ENCODE peak calls at places on chromosomes 1 and 21, in five cellular contexts. L, Y, O, V and P are unnamed samples.

GRCh38 chr1:209900734-209901133 is 37.3 kb upstream of the SYT14 start:
- DNase-seq in Y (no peak), O (no peak), L (no peak), V (peak; percentile 2), P (no peak)

GRCh38 chr1:156652131-156652991 is 10.4 kb downstream of the BCAN start:
- DNase-seq in Y (no peak), V (no peak), O (no peak), L (peak; percentile 66), P (no peak)

GRCh38 chr1:22582670-22583635 is 19.7 kb downstream of the EPHA8 start:
- DNase-seq in L (no peak), V (no peak), O (no peak), Y (no peak), P (no peak)

GRCh38 chr21:19286901-19287300 is 883.3 kb upstream of the TMPRSS15 start:
- DNase-seq in Y (no peak), V (no peak), L (no peak), O (no peak), P (no peak)

GRCh38 chr1:51274676-51275075 is 38.6 kb downstream of the RNF11 start:
- DNase-seq in L (no peak), O (no peak), V (no peak), Y (no peak), P (no peak)

GRCh38 chr1:26353976-26354820 is at the start of gene CRYBG2:
- DNase-seq in V (no peak), Y (no peak), O (no peak), L (no peak), P (no peak)

GRCh38 chr1:75785964-75786853 is at the start of gene RABGGTB:
- DNase-seq in Y (peak; percentile 98), L (peak; percentile 96), O (peak; percentile 96), V (peak; percentile 85), P (peak; percentile 84)

GRCh38 chr1:157193702-157194391 is 55.7 kb upstream of the ETV3 start:
- DNase-seq in O (no peak), Y (peak; percentile 62), L (peak; percentile 89), V (peak; percentile 74), P (peak; percentile 70)

GRCh38 chr1:36847761-36848160 is 186.6 kb downstream of the GRIK3 start:
- DNase-seq in O (no peak), L (no peak), V (no peak), Y (no peak), P (no peak)

DNA sequence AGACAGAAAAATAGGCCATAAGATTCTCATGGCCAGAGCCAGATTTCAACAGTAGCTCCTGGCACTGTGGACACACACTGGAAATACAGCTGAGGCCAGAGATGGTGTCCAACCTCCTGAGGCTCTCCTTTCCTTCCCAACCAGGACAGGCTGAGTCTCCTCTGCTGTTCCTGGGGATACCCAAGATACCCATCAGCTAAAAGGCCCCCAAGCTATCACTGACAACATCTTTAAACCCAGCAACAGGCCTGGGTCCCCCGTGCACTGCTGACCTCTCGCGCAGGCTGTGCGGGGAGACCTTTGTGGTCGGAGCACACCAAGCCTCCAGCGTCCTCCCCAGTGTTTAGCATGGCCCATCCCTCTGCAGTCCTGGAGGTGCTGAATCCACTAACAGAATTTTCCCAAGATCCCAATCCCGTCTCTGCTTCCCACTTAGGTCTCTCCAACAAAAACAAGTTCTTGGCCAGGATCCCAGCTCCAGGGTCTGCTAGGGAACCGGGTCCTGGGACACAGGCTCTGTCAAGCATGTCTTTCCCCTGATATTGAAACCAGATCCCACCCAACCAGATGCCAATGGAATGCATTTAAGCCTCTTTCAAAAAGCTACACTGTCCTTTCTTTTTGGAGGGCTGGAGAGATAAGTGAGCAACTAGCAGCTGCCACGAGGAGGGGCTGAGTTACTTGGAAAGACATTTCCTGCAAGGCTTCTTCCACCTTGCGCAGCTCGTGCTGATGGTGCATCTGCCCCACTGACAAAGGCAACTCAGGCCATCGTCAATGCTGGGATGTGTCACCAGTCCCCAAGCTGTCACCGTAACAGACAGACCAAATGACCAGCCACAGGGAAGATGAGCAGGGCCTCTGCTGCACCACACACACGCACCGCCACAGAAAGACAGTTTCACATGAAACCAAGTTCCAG is 73.2 kb downstream of the BCAR3 start:
- DNase-seq in O (no peak), L (no peak), Y (no peak), V (no peak), P (no peak)
- TF ChIP-seq CTCF in O (no peak), L (no peak), Y (no peak), V (no peak), P (no peak)

GRCh38 chr1:66401244-66401643 is 132.7 kb upstream of the SGIP1 start:
- DNase-seq in Y (no peak), V (no peak), O (no peak), L (no peak), P (no peak)

GRCh38 chr1:66402194-66402593 is 131.8 kb upstream of the SGIP1 start:
- DNase-seq in V (no peak), O (no peak), L (no peak), Y (peak; percentile 99), P (peak; percentile 47)

GRCh38 chr1:66400660-66401059 is 133.3 kb upstream of the SGIP1 start:
- DNase-seq in L (no peak), V (no peak), O (no peak), Y (peak; percentile 34), P (no peak)

GRCh38 chr1:66405046-66405445 is 128.9 kb upstream of the SGIP1 start:
- DNase-seq in Y (no peak), L (no peak), O (no peak), V (no peak), P (no peak)

GRCh38 chr1:66403031-66403731 is 130.8 kb upstream of the SGIP1 start:
- DNase-seq in O (no peak), Y (peak; percentile 66), V (no peak), L (no peak), P (no peak)
- TF ChIP-seq CTCF in O (no peak), Y (peak; percentile 81), V (no peak), L (no peak), P (peak; percentile 35)

DNA sequence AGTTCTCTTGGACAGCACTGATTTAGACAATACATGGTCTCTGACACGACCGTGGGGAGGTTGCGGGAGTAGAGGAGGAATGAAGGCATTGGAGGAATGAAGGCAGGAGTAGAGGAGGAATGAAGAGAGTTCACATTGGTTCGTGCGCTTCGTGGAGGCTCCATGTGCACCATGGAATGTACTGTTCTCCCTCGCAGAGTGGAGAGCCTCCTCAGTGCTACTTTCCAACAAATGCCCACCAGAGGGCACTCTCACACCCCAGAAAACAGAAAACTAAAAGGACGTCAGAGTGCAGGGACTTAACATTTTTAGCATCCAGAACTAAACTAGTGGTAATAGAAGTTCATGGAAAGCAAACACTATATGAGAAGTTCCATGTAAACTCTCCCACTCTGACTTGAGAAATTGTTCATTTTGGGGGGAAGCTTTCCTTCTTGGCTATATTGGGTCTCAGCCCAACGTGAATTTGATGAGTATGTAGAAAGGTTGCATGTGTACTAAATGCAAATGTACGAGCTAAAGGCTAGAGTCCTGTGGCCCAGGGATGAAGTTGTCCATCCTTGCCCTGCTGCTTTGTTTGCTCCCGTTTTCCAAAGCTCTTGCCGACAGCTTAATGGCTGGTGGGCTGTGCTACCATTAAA is 211.6 kb downstream of the LMX1A start:
- DNase-seq in V (peak; percentile 32), Y (peak; percentile 42), L (peak; percentile 64), O (no peak), P (peak; percentile 28)
- TF ChIP-seq CTCF in V (peak; percentile 74), Y (peak; percentile 92), L (peak; percentile 86), O (peak; percentile 74), P (peak; percentile 78)

DNA sequence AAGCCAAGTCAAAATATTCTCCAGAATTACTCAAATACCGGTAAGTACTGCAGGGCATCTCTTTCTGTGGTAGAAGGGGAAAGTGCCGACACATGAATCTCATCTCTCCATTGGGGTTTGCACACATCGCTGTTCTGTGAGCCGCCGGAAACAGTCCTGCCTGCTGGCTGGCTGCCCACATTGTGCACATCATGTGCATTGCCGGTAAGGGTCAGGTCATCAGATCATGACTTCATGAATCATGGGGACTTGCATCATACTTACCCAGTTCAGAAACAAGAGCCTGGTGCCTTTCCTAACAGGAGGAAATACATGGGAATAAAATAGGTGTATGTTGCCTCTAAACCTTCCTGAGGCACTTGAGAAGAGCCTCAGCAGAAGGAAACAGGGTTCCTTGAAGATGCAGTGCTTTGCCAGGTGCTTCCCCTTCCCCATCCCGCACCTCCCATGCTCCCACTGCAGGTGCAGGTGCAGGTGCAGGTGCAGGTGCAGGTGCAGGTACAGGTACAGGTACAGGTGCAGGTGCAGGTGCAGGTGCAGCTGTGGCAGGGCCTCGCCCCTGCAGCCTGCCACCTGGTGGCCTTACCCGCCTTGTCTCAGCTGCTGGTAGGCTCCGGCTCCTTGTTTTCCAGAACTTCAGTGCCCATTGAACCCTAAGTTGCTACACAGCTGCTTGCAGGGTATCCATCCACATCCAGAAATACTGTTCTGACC is 26.5 kb downstream of the GPR137B start:
- DNase-seq in V (no peak), Y (peak; percentile 16), L (no peak), O (no peak), P (no peak)
- TF ChIP-seq CTCF in V (no peak), Y (no peak), L (no peak), O (no peak), P (no peak)

DNA sequence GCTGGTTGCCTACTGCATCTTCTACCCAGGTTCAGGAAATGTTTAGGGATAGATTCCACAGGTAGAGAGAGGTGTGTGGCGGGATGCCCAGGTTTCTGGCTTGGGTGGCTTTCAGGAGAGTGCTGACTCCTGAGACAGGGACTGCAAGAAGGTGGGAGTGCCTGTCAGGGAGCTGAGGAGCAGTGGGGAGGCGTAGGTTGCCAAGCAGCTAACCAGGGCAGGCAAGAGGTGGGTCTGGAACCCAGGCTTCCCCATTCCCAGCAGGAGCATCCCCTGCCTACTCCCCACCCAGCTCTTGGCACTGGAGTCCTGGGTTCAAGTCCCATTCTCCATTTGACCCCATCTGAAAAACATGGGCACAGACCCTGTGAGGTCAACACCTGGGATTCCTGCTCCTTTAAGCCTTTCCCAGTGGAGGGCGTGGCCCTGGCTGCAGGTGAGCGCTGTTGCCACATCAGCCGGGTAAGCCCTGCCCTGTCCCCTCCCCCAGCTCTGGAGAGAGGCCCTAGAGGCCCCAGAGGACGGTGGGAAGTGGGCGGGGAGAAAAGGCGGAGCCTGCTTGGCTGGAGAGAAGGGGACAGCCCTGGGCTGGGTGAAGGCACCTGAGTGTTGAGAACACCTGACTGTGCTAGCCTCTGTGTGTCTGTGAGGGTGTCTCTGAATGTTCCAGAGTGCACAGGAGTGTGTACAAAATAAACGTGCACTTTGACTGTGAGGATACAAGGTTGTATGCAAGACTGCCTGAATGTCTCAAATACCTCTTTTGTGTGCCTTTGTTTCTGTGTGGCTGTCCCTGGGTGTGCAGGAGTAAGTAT is 13.9 kb upstream of the SYNC start:
- DNase-seq in Y (peak; percentile 85), L (peak; percentile 43), O (peak; percentile 97), V (peak; percentile 88), P (peak; percentile 85)
- TF ChIP-seq CTCF in Y (no peak), L (no peak), O (no peak), V (no peak), P (no peak)

DNA sequence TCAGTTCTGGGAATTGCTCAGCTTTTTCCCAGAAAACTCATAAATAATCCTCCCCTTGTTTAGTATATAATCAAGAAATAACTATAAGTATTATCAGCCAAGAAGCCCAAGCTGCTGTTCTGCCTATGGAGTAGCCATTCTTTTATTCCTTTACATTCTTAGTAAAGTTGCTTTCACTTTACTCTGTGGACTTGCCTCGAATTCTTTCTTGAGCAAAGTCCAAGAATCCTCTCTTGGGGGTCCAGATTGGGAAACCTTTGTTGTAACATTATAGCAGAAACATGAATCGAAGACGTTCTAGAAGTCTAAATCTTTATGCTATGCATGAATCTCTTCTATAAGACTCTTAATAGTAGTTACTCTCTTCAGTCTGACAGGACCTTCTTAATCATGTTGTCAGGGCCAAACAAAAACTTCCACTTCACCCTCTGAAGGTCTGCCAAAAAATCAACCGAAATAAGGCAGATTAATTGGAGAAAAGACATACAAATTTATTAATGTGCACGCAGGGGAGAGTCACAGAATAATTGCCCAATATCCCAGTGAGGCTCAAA is 109.9 kb upstream of the VANGL1 start:
- DNase-seq in V (no peak), L (no peak), O (no peak), Y (no peak), P (no peak)
- TF ChIP-seq CTCF in V (no peak), L (no peak), O (no peak), Y (no peak), P (no peak)